ENCODE peak calls at places on chromosomes 2 and 18, in five cellular contexts. T, K, P, Y and W are unnamed samples.

GRCh38 chr2:241629762-241630435 is 7.1 kb downstream of the THAP4 start:
- DNase-seq in K (no peak), T (no peak), Y (peak; percentile 77), P (no peak), W (no peak)

GRCh38 chr2:177314194-177314593 is 49.7 kb upstream of the NFE2L2 start:
- DNase-seq in K (no peak), Y (peak; percentile 84), P (peak; percentile 98), T (no peak), W (no peak)

GRCh38 chr2:53075760-53076159 is 691.8 kb upstream of the CHAC2 start:
- DNase-seq in Y (no peak), K (no peak), P (no peak), T (peak; percentile 5), W (no peak)

GRCh38 chr2:72138011-72138881 is 9.4 kb downstream of the CYP26B1 start:
- DNase-seq in P (no peak), Y (no peak), T (no peak), K (peak; percentile 74), W (peak; percentile 83)

GRCh38 chr2:104969564-104969963 is 68.3 kb upstream of the MRPS9 start:
- DNase-seq in P (no peak), K (no peak), Y (no peak), T (no peak), W (no peak)

GRCh38 chr2:104939570-104940235 is 85.8 kb downstream of the POU3F3 start:
- DNase-seq in T (no peak), Y (no peak), P (no peak), K (no peak), W (no peak)

GRCh38 chr2:96090181-96090500 is 26.2 kb downstream of the ADRA2B start:
- DNase-seq in P (no peak), T (no peak), K (no peak), Y (no peak), W (peak; percentile 2)

GRCh38 chr18:38923136-38923535 is 1357.5 kb upstream of the CELF4 start:
- DNase-seq in K (no peak), P (no peak), Y (no peak), T (no peak), W (no peak)

GRCh38 chr2:83103602-83104001 is 1355.5 kb downstream of the SUCLG1 start:
- DNase-seq in T (no peak), Y (peak; percentile 89), P (peak; percentile 80), K (no peak), W (no peak)

DNA sequence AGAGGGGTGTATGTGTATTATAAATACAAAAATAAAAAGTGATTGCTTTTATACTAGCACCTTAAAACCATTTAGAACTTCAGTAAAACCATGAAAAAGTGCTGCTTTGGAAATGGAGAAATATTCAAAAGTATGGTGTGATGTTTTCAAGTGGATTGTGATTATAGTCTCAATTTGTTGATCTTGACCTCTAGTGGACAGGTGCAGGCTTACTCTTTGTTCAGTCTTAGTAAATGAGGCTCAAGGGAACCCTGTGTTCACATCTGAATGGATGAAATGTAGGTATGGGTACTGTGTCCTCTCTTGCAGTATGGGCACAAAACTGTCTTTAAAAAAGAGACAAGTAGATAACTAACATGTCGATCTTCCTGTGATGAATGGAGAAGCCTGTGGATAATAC is 145.8 kb downstream of the MCFD2 start:
- DNase-seq in P (no peak), Y (no peak), T (no peak), K (no peak), W (no peak)
- H3K4me3 ChIP-seq in P (no peak overlapping the region), Y (no peak overlapping the region), T (no peak overlapping the region), K (no peak overlapping the region), W (no peak overlapping the region)

GRCh38 chr2:181438298-181438697 is 18.9 kb upstream of the ITGA4 start:
- DNase-seq in K (no peak), T (no peak), Y (no peak), P (no peak), W (no peak)
- TF ChIP-seq CTCF in K (no peak), T (no peak), Y (peak; percentile 18), P (no peak), W (no peak)

DNA sequence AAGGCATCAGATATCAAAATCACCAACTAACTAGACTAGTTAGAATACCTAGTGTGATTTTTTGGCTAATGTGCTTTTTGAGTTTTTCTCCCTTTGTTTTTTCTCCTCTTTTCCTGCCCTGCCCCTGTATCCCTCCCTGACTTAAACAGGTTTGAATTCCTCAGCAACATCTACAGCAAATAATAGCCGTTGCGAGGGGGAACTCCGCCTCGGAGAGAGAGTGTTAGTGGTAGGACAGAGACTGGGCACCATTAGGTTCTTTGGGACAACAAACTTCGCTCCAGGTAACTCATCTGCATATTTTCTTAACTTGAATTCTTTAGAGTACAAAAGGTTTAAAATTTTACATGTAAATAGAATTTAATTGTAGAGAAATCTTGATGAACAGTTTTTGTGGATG is 45.0 kb downstream of the CLIP4 start:
- DNase-seq in T (no peak), K (no peak), Y (no peak), P (no peak), W (no peak)
- H3K4me3 ChIP-seq in T (no peak overlapping the region), K (no peak overlapping the region), Y (no peak overlapping the region), P (no peak overlapping the region), W (no peak overlapping the region)

DNA sequence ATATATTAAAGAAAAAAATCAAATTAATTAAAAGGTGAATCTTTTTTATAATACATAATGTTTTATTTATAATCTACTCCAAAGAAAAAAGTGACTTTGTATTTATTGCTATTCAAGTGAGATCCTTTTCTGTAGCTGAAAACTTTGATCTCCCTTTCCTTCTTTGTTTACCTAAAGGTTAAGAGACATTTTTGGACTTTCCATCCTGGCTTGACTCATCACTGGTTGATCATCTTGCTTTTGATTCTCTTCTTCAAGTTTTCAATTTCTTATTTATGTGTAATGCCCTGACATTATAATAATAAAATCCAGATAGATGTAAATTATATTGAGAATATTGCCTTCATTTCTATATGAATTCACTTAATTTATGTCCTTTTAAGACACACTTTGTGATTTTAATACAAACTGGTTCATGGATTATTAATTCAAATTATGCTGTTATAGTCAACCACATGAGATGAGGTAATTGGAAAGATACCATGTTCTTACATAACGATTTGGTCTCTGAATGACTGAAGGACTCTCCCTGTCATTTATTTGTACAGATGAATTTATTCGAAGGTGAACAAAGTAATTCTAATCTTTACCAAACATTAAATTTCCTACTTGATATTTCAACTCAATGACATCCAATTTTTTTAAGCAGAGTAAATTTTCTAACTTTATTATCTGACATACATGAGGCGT is 184.4 kb downstream of the TGIF1 start:
- DNase-seq in P (no peak), T (no peak), K (no peak), Y (no peak), W (no peak)
- TF ChIP-seq CTCF in P (no peak), T (no peak), K (no peak), Y (no peak), W (no peak)

GRCh38 chr18:36273347-36273746 is 24.2 kb upstream of the FHOD3 start:
- DNase-seq in P (no peak), K (no peak), Y (no peak), T (no peak), W (no peak)

GRCh38 chr18:36269157-36269556 is 28.4 kb upstream of the FHOD3 start:
- DNase-seq in K (no peak), Y (no peak), P (no peak), T (no peak), W (no peak)

GRCh38 chr18:36275561-36275960 is 22.0 kb upstream of the FHOD3 start:
- DNase-seq in P (no peak), Y (no peak), T (no peak), K (no peak), W (no peak)

GRCh38 chr18:36274296-36274695 is 23.2 kb upstream of the FHOD3 start:
- DNase-seq in Y (no peak), T (no peak), P (no peak), K (no peak), W (no peak)

DNA sequence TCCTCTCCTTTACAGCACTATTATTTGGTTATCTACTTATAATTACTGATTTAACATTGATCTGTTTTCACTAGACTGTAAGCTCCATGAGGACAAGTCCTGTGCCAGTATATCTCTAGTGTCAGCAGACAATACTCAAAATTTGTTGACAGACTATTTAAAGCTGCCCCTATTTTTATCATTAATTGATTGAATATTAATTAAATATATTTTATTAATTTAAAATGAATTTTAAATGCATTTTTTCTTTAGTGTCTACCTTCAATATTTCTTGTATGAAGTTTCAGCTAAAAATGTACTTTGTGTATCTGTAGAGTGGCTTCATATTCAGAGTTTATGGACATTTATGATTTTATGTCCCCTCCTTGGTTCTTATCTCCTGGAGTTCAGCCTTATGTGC is 26.4 kb upstream of the FHOD3 start:
- DNase-seq in P (no peak), Y (no peak), T (no peak), K (no peak), W (no peak)
- H3K4me3 ChIP-seq in P (no peak overlapping the region), Y (no peak overlapping the region), T (no peak overlapping the region), K (no peak overlapping the region), W (no peak overlapping the region)

GRCh38 chr2:171703574-171704347 is 16.5 kb downstream of the DYNC1I2 start:
- DNase-seq in P (peak; percentile 61), Y (peak; percentile 66), T (no peak), K (no peak), W (no peak)

GRCh38 chr2:171707752-171708151 is 20.5 kb downstream of the DYNC1I2 start:
- DNase-seq in P (no peak), Y (no peak), T (no peak), K (no peak), W (no peak)

GRCh38 chr2:171709011-171709685 is 21.9 kb downstream of the DYNC1I2 start:
- DNase-seq in P (no peak), K (no peak), T (no peak), Y (no peak), W (no peak)

GRCh38 chr2:171702781-171703556 is 15.7 kb downstream of the DYNC1I2 start:
- DNase-seq in T (peak; percentile 26), Y (peak; percentile 76), P (peak; percentile 38), K (no peak), W (no peak)

GRCh38 chr2:171706152-171706803 is 19.0 kb downstream of the DYNC1I2 start:
- DNase-seq in T (no peak), K (no peak), P (peak; percentile 55), Y (peak; percentile 53), W (no peak)
- TF ChIP-seq CTCF in T (peak; percentile 41), K (no peak), P (peak; percentile 36), Y (no peak), W (no peak)

DNA sequence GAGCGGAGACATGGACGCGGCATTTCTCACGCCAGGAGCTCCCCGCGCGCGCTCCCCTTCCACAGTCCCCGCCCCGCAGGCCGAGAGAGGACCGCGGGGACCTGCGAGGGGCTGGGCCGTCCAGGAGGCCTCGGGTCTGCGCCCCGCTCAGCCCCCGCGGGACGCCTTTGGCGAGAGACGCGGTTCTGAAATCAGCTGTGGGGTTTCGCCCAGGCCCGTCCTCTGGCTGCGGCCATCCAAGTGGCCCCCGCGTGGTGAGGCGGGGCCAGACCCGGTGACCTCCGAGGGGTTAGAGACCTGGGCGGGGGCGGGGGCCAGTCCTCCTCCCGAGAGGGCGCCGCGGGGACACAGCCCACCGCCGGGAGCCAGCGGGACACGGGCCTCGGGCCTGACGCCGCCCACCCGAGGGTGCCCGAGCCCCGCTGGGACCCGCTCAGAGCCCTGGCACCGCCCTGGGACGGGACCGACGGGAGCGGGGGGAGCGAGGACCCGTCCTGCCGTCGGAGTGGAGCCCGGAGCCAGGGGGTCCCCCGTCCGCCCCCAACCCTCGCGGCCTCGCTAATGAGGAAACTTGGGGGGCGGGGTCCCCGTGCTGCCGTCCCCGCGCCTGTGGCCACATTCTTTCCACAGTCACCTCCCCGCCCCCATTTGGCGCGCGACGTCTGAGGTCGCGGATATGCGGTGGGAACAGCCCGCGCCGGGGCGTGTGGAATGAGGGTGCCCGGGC is 6.1 kb upstream of the SALL3 start:
- DNase-seq in P (no peak), Y (no peak), T (no peak), K (peak; percentile 57), W (peak; percentile 57)
- H3K4me3 ChIP-seq in P (no peak overlapping the region), Y (no peak overlapping the region), T (no peak overlapping the region), K (no peak overlapping the region), W (no peak overlapping the region)